ENCODE peak calls at places on chromosomes 11 and 22, in four cellular contexts. One of them, this sample, is unnamed.

GRCh38 chr11:26947904-26948639 is 45.8 kb upstream of the FIBIN start:
- DNase-seq in IMR-90: peak; percentile 23
- DNase-seq in DND-41: no peak
- DNase-seq in H9: no peak
- DNase-seq in this sample: no peak

GRCh38 chr11:120564573-120565301 is 53.2 kb downstream of the GRIK4 start:
- DNase-seq in IMR-90: peak; percentile 75
- DNase-seq in H9: peak; percentile 47
- DNase-seq in DND-41: no peak
- DNase-seq in this sample: no peak

GRCh38 chr11:19873730-19874129 is 161.1 kb downstream of the NAV2 start:
- DNase-seq in DND-41: no peak
- DNase-seq in H9: no peak
- DNase-seq in IMR-90: no peak
- DNase-seq in this sample: no peak

GRCh38 chr11:74720596-74721478 is 10.4 kb downstream of the CHRDL2 start:
- DNase-seq in IMR-90: peak; percentile 89
- DNase-seq in DND-41: no peak
- DNase-seq in H9: no peak
- DNase-seq in this sample: no peak

GRCh38 chr11:108518581-108518980 is 20.4 kb upstream of the POGLUT3 start:
- DNase-seq in IMR-90: no peak
- DNase-seq in H9: no peak
- DNase-seq in DND-41: no peak
- DNase-seq in this sample: no peak

GRCh38 chr22:49019737-49020136 is 807.9 kb downstream of the BRD1 start:
- DNase-seq in DND-41: no peak
- DNase-seq in H9: peak; percentile 8
- DNase-seq in IMR-90: no peak
- DNase-seq in this sample: no peak

GRCh38 chr22:25437414-25438160 is 126.9 kb upstream of the GRK3 start:
- DNase-seq in DND-41: no peak
- DNase-seq in IMR-90: no peak
- DNase-seq in H9: peak; percentile 52
- DNase-seq in this sample: no peak

GRCh38 chr11:86150826-86151187 is 81.9 kb upstream of the PICALM start:
- DNase-seq in H9: no peak
- DNase-seq in DND-41: no peak
- DNase-seq in IMR-90: no peak
- DNase-seq in this sample: no peak

GRCh38 chr11:115760921-115761320 is 256.7 kb upstream of the CADM1 start:
- DNase-seq in H9: no peak
- DNase-seq in DND-41: no peak
- DNase-seq in IMR-90: no peak
- DNase-seq in this sample: no peak

GRCh38 chr11:123561046-123561781 is 93.2 kb downstream of the SCN3B start:
- DNase-seq in H9: peak; percentile 70
- DNase-seq in IMR-90: peak; percentile 56
- DNase-seq in DND-41: no peak
- DNase-seq in this sample: no peak

DNA sequence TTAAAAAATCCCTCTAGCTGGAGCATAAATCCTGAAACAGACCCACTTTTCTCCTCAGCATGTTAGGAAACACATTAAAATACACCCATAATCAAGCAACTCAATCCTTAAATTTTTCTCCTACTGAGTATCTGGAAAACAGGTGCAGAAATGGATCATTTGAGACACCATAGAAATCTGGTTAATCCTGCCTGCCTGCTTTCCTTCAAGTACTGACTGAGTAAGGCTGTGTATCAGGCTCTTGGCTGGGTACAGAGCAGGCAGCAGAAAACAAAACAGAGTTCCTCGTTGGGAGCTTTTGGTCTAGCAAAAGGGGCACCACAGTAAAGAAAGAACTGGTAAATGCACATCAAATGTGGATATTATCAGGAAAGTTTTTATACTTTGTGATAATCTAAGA is 1.9 kb downstream of the KCNQ1OT1 start:
- DNase-seq in IMR-90: no peak
- DNase-seq in DND-41: no peak
- DNase-seq in H9: no peak
- DNase-seq in this sample: no peak
- H3K27ac ChIP-seq in IMR-90: no peak overlapping the region
- H3K27ac ChIP-seq in DND-41: no peak overlapping the region
- H3K27ac ChIP-seq in H9: no peak overlapping the region
- H3K27ac ChIP-seq in this sample: no peak overlapping the region

GRCh38 chr11:70271635-70271953 is 1.1 kb downstream of the PPFIA1 start:
- DNase-seq in H9: no peak
- DNase-seq in DND-41: no peak
- DNase-seq in IMR-90: no peak
- DNase-seq in this sample: no peak
- H3K27ac ChIP-seq in H9: no peak overlapping the region
- H3K27ac ChIP-seq in DND-41: peak overlapping the region; percentile 59
- H3K27ac ChIP-seq in IMR-90: no peak overlapping the region
- H3K27ac ChIP-seq in this sample: peak overlapping the region; percentile 63

GRCh38 chr22:30732426-30732825 is 37.8 kb downstream of the OSBP2 start:
- DNase-seq in DND-41: no peak
- DNase-seq in H9: peak; percentile 34
- DNase-seq in IMR-90: no peak
- DNase-seq in this sample: no peak

GRCh38 chr22:30731658-30732057 is 37.0 kb downstream of the OSBP2 start:
- DNase-seq in DND-41: no peak
- DNase-seq in IMR-90: no peak
- DNase-seq in H9: no peak
- DNase-seq in this sample: no peak

GRCh38 chr22:30728829-30729228 is 34.2 kb downstream of the OSBP2 start:
- DNase-seq in H9: no peak
- DNase-seq in IMR-90: no peak
- DNase-seq in DND-41: no peak
- DNase-seq in this sample: no peak

GRCh38 chr22:30730351-30730750 is 35.7 kb downstream of the OSBP2 start:
- DNase-seq in H9: no peak
- DNase-seq in DND-41: no peak
- DNase-seq in IMR-90: peak; percentile 64
- DNase-seq in this sample: no peak

GRCh38 chr22:30733081-30733680 is 38.5 kb downstream of the OSBP2 start:
- DNase-seq in DND-41: no peak
- DNase-seq in IMR-90: peak; percentile 75
- DNase-seq in H9: no peak
- DNase-seq in this sample: no peak
- H3K27ac ChIP-seq in DND-41: no peak overlapping the region
- H3K27ac ChIP-seq in IMR-90: no peak overlapping the region
- H3K27ac ChIP-seq in H9: no peak overlapping the region
- H3K27ac ChIP-seq in this sample: no peak overlapping the region

DNA sequence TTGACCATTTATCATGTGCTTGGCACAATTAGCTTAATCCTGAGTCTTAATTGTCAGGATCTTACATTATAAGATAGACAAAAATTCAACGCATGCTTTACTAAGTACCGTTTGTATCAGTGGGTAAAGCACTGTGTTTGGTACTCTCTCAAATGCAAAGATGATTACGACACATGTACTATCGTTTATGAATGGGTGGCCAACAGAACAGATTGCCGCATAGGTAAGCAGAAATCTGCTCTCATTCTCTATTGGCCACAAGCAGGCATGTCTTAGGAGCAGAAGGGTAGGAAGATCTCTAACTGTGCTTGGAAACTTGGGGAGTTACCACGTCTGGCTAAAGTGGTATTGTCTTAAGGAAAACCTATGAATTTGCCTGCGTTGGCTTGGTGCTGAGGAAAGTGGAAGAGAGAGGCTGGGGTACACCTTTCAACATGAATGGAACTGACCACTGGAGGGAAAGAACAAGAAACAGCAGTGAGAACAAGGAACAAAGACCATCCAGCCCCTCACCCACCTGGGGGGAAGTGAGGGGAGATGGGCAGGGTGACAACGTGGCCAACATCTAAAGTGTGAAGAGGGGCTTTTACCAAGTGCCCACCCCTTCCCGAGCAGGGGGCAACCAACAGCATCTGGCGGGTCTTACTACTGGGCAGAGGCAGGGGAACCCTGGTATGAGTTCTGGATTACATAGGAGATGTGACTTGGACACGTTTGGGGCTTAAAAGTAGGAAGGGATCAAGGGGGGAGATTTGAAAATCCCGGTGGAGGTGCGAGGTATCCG is 1.0 kb upstream of the TUBA8 start:
- DNase-seq in DND-41: no peak
- DNase-seq in IMR-90: no peak
- DNase-seq in H9: no peak
- DNase-seq in this sample: no peak
- H3K27ac ChIP-seq in DND-41: no peak overlapping the region
- H3K27ac ChIP-seq in IMR-90: no peak overlapping the region
- H3K27ac ChIP-seq in H9: no peak overlapping the region
- H3K27ac ChIP-seq in this sample: no peak overlapping the region

GRCh38 chr11:47233989-47234668 is 14.5 kb downstream of the ACP2 start:
- DNase-seq in IMR-90: peak; percentile 67
- DNase-seq in H9: peak; percentile 50
- DNase-seq in DND-41: peak; percentile 29
- DNase-seq in this sample: peak; percentile 40
- H3K27ac ChIP-seq in IMR-90: peak overlapping the region; percentile 51
- H3K27ac ChIP-seq in H9: no peak overlapping the region
- H3K27ac ChIP-seq in DND-41: no peak overlapping the region
- H3K27ac ChIP-seq in this sample: no peak overlapping the region

DNA sequence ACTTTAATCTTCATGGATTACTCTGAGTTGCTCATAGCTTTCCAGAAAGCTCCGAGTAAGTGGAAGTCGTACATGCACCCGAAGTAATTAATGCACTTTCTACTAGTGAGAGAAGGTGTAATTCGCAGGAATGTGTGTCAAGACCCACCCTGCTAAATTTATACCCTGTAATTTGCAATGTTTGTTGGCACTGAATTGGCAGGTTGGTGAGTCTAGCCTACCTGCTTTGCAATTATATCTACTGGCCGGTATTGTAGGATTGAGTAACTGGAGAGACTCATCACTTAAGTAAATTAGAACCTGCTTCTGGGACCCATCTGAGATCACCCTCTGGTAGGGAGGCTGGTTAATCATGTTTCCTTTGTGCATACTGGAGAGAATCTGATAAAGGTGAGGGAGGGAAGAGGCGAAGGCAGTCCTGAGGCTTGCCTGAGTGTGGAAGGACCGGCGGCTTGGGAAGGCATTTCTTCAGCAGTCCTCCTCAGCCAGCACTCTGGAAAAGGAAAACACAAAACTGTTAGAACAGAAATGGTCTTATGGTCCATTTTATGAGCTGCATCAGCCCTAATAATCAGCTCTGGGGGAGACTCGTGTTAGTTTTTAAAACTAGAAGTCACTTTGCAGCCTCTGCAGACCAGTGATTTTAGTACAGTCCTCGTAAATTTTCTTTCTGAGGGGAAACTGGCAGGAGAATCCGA is 63.4 kb downstream of the LDLRAD3 start:
- DNase-seq in IMR-90: no peak
- DNase-seq in DND-41: no peak
- DNase-seq in H9: no peak
- DNase-seq in this sample: no peak
- H3K27ac ChIP-seq in IMR-90: no peak overlapping the region
- H3K27ac ChIP-seq in DND-41: no peak overlapping the region
- H3K27ac ChIP-seq in H9: no peak overlapping the region
- H3K27ac ChIP-seq in this sample: no peak overlapping the region

GRCh38 chr11:69013009-69013951 is at the start of gene MRGPRF:
- DNase-seq in DND-41: no peak
- DNase-seq in H9: peak; percentile 75
- DNase-seq in IMR-90: peak; percentile 91
- DNase-seq in this sample: no peak
- H3K27ac ChIP-seq in DND-41: no peak within 1 kb of the TSS
- H3K27ac ChIP-seq in H9: no peak within 1 kb of the TSS
- H3K27ac ChIP-seq in IMR-90: peak within 1 kb of the TSS; percentile 99
- H3K27ac ChIP-seq in this sample: no peak within 1 kb of the TSS

DNA sequence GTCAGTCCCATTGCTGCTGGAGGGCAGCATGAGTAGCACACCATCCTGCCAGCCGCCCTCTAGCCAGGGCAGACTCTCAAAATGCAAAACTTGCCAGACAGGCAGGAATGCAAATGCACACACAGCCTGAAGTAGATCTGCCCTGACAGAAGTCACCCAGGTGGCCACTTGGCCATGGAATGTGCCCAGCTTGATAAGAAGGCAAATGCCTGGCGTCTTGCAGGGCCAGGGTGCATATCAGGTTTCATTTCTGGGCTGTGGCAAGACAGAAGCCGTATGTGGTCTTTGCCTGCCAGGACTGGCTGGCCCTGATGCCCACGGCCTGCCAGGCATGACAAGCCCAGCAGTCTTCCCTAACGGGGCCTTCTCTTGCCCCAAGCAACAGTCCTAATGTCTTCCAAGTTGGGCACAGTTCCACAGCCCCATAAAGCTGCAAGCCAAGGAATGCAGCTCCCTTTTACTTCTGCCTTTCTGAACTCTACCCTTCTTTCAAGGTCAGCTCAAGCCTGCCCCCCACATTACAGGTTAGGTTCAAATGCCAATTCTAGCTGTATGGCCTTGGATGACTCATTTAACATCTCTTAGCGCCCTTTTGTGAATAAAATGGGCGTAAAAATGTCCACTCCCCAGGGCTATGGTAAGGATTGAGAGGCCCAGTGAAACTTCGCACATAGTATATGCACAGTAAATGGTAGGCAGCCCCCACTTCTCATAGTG is 29.7 kb downstream of the POU2AF3 start:
- DNase-seq in H9: peak; percentile 45
- DNase-seq in DND-41: no peak
- DNase-seq in IMR-90: no peak
- DNase-seq in this sample: no peak
- H3K27ac ChIP-seq in H9: no peak overlapping the region
- H3K27ac ChIP-seq in DND-41: no peak overlapping the region
- H3K27ac ChIP-seq in IMR-90: no peak overlapping the region
- H3K27ac ChIP-seq in this sample: no peak overlapping the region

This sample was measured in CD4-positive, CD25-positive, alpha-beta regulatory T cell.